ENCODE peak calls at places on chromosomes 1 and 21, in nine cellular contexts. E is Caco-2, F is astrocyte of the spinal cord, I is Right ventricle myocardium superior, Y is DMS 273 treated with DMSO at 0.1 percent for 48 hours, P is NCI-H345, B is psoas muscle, Q is NCI-H1694, R is hepatocyte. D is an unnamed sample.

GRCh38 chr1:25009675-25010262 is 79.7 kb upstream of the RUNX3 start:
- DNase-seq in E (no peak), F (no peak), I (no peak), Y (no peak), P (no peak), B (no peak), Q (no peak), R (no peak), D (no peak)

GRCh38 chr1:240104662-240105061 is 13.0 kb downstream of the FMN2 start:
- DNase-seq in E (no peak), F (no peak), I (no peak), Y (no peak), P (no peak), B (no peak), Q (no peak), R (no peak), D (no peak)

GRCh38 chr1:198024782-198025181 is 107.6 kb downstream of the LHX9 start:
- DNase-seq in E (no peak), F (peak), I (no peak), Y (no peak), P (peak), B (no peak), Q (no peak), R (peak), D (no peak)

GRCh38 chr1:151159373-151159772 is 2.9 kb downstream of the TNFAIP8L2 start:
- DNase-seq in E (no peak), F (no peak), I (no peak), Y (no peak), P (no peak), B (no peak), Q (no peak), R (no peak), D (no peak)

GRCh38 chr1:20153000-20153418 is 13.9 kb downstream of the PLA2G2F start:
- DNase-seq in E (no peak), F (peak), I (peak), Y (no peak), P (no peak), B (peak), Q (no peak), R (no peak), D (no peak)

GRCh38 chr1:232669981-232670763 is 40.2 kb upstream of the SIPA1L2 start:
- DNase-seq in E (no peak), F (peak), I (no peak), Y (peak), P (no peak), B (no peak), Q (no peak), R (no peak), D (peak)

GRCh38 chr1:172277277-172277676 is 143.2 kb upstream of the C1orf105 start:
- DNase-seq in E (no peak), F (peak), I (no peak), Y (no peak), P (no peak), B (no peak), Q (no peak), R (no peak), D (no peak)

GRCh38 chr1:205147191-205147590 is 25.4 kb upstream of the RBBP5 start:
- DNase-seq in E (no peak), F (peak), I (no peak), Y (no peak), P (no peak), B (no peak), Q (no peak), R (no peak), D (no peak)

GRCh38 chr1:107963601-107964396 is 1.2 kb downstream of the VAV3 start:
- DNase-seq in E (no peak), F (peak), I (peak), Y (no peak), P (no peak), B (peak), Q (no peak), R (peak), D (no peak)

GRCh38 chr1:211653907-211654553 is 21.4 kb downstream of the NEK2 start:
- DNase-seq in E (no peak), F (no peak), I (no peak), Y (no peak), P (no peak), B (no peak), Q (no peak), R (peak), D (no peak)

GRCh38 chr1:247294282-247294681 is 37.4 kb downstream of the ZNF496 start:
- DNase-seq in E (no peak), F (peak), I (no peak), Y (no peak), P (no peak), B (no peak), Q (no peak), R (no peak), D (no peak)

GRCh38 chr1:93346472-93346991 is 825 bp downstream of the DR1 start:
- DNase-seq in E (no peak), F (peak), I (no peak), Y (no peak), P (peak), B (no peak), Q (no peak), R (peak), D (no peak)

GRCh38 chr1:24294228-24294672 is 24.9 kb upstream of the GRHL3 start:
- DNase-seq in E (no peak), F (peak), I (no peak), Y (no peak), P (no peak), B (peak), Q (no peak), R (peak), D (no peak)

GRCh38 chr1:206962269-206962668 is 8.0 kb downstream of the FCAMR start:
- DNase-seq in E (no peak), F (no peak), I (no peak), Y (no peak), P (no peak), B (no peak), Q (no peak), R (no peak), D (no peak)

GRCh38 chr1:23558140-23558871 is 995 bp downstream of the ID3 start:
- DNase-seq in E (peak), F (peak), I (peak), Y (peak), P (peak), B (peak), Q (no peak), R (peak), D (no peak)

GRCh38 chr1:53172751-53173498 is 23.7 kb upstream of the CPT2 start:
- DNase-seq in E (no peak), F (no peak), I (no peak), Y (peak), P (peak), B (no peak), Q (peak), R (no peak), D (peak)

GRCh38 chr1:205811660-205812059 is 1.3 kb downstream of the SLC41A1 start:
- DNase-seq in E (no peak), F (no peak), I (peak), Y (no peak), P (no peak), B (peak), Q (no peak), R (peak), D (no peak)

GRCh38 chr1:55214214-55214902 is 806 bp downstream of the USP24 start:
- DNase-seq in E (peak), F (no peak), I (peak), Y (no peak), P (peak), B (peak), Q (no peak), R (peak), D (peak)

GRCh38 chr21:41453198-41453597 is 27.2 kb downstream of the MX1 start:
- DNase-seq in E (no peak), F (no peak), I (no peak), Y (no peak), P (no peak), B (no peak), Q (no peak), R (no peak), D (no peak)

GRCh38 chr1:167563579-167564246 is 10.2 kb upstream of the CREG1 start:
- DNase-seq in E (no peak), F (no peak), I (peak), Y (no peak), P (peak), B (no peak), Q (no peak), R (peak), D (no peak)